ENCODE peak calls at places on chromosomes 6 and 20, in ten cellular contexts. H, X, P, L, R, C, F, Q, S and U are unnamed samples.
A peak's percentile ranks its signal among the peaks of the same experiment; 100 is the strongest.

GRCh38 chr6:56637640-56638039 is 5.0 kb downstream of the DST start:
- DNase-seq in L (no peak), S (peak; percentile 75), Q (peak; percentile 49), R (peak; percentile 18), X (no peak), P (no peak), H (peak; percentile 62), C (no peak), F (peak; percentile 59), U (no peak)

GRCh38 chr6:21597706-21598273 is 4.2 kb downstream of the SOX4 start:
- DNase-seq in H (peak; percentile 42), F (peak; percentile 10), X (no peak), R (no peak), Q (no peak), C (no peak), S (no peak), L (no peak), P (no peak), U (no peak)

GRCh38 chr6:50713977-50714486 is 706 bp downstream of the TFAP2D start:
- DNase-seq in P (no peak), Q (no peak), C (no peak), L (no peak), F (no peak), S (no peak), X (no peak), R (no peak), H (no peak), U (no peak)

GRCh38 chr20:63686492-63687321 is 9.7 kb upstream of the TNFRSF6B start:
- DNase-seq in R (no peak), C (no peak), Q (peak; percentile 57), L (no peak), F (peak; percentile 73), P (peak; percentile 84), H (no peak), S (no peak), X (peak; percentile 89), U (no peak)

GRCh38 chr6:38634518-38634917 is 5.2 kb downstream of the BTBD9 start:
- DNase-seq in L (no peak), S (no peak), C (no peak), F (no peak), R (no peak), H (no peak), P (no peak), X (no peak), Q (no peak), U (no peak)

GRCh38 chr6:130577178-130577919 is 211.5 kb downstream of the TMEM200A start:
- DNase-seq in R (no peak), P (no peak), C (no peak), S (no peak), X (no peak), F (no peak), Q (no peak), L (no peak), H (no peak), U (no peak)

GRCh38 chr20:32448306-32449056 is 90.3 kb downstream of the ASXL1 start:
- DNase-seq in C (no peak), F (no peak), L (no peak), X (no peak), Q (no peak), H (no peak), P (peak; percentile 64), R (no peak), S (no peak), U (no peak)

GRCh38 chr20:44180814-44181213 is 6.2 kb downstream of the JPH2 start:
- DNase-seq in X (peak; percentile 83), L (no peak), R (no peak), C (no peak), H (no peak), F (peak; percentile 4), Q (no peak), S (no peak), P (peak; percentile 92), U (no peak)

GRCh38 chr6:42047790-42048405 is 2.4 kb upstream of the TAF8 start:
- DNase-seq in S (no peak), X (no peak), L (no peak), Q (no peak), C (no peak), F (no peak), R (no peak), P (no peak), H (no peak), U (no peak)

GRCh38 chr6:90139272-90139817 is 157.3 kb downstream of the BACH2 start:
- DNase-seq in Q (no peak), X (no peak), C (no peak), L (no peak), F (no peak), R (no peak), P (no peak), S (no peak), H (no peak), U (no peak)

GRCh38 chr20:15579703-15580102 is 993.5 kb downstream of the KIF16B start:
- DNase-seq in L (no peak), Q (no peak), H (no peak), C (no peak), P (no peak), R (no peak), S (no peak), F (no peak), X (no peak), U (no peak)

GRCh38 chr20:44181611-44182010 is 5.4 kb downstream of the JPH2 start:
- DNase-seq in Q (no peak), C (no peak), F (no peak), P (no peak), X (peak; percentile 31), H (no peak), S (no peak), L (no peak), R (no peak), U (no peak)

GRCh38 chr6:169837529-169838250 is 86.3 kb downstream of the ERMARD start:
- DNase-seq in X (no peak), P (peak; percentile 32), R (no peak), L (no peak), S (no peak), F (no peak), H (no peak), C (no peak), Q (no peak), U (no peak)

GRCh38 chr6:25251426-25251825 is 27.7 kb upstream of the CARMIL1 start:
- DNase-seq in H (no peak), P (no peak), S (no peak), F (no peak), C (no peak), X (no peak), Q (no peak), R (no peak), L (no peak), U (no peak)

GRCh38 chr20:5171074-5171789 is 44.4 kb downstream of the CDS2 start:
- DNase-seq in F (no peak), L (no peak), P (no peak), X (peak; percentile 82), C (no peak), H (no peak), S (no peak), Q (no peak), R (no peak), U (no peak)

GRCh38 chr6:164409309-164410009 is 899.9 kb downstream of the C6orf118 start:
- DNase-seq in C (no peak), H (no peak), Q (no peak), S (no peak), R (no peak), P (no peak), X (no peak), L (no peak), F (no peak), U (no peak)

GRCh38 chr6:166929534-166930189 is 26.7 kb downstream of the RNASET2 start:
- DNase-seq in R (no peak), C (no peak), F (no peak), L (peak; percentile 65), Q (no peak), X (no peak), S (no peak), P (no peak), H (no peak), U (no peak)
- TF ChIP-seq CTCF in R (no peak), C (no peak), F (no peak), L (no peak), Q (no peak), X (no peak), S (no peak), P (no peak), H (no peak), U (no peak)

DNA sequence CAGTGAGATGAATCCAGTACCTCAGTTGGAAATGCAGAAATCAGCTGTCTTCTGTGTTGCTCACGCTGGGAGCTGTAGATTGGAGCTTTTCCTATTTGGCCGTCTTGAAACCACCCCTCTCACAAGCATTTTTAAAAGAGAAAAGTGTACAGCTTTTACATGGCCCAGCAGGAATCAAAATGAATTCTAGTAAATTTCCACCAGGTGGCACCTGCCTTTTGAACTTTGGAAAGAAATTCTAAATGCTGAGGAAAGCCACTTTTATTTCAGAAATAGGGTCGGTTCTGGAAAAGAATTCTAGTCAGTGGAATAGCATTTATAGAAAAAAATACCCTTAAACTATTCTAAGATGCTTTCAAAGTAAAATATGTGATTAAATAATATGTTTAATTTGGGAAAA is 647.8 kb downstream of the CD109 start:
- DNase-seq in H (peak; percentile 1), X (no peak), S (no peak), F (no peak), C (no peak), R (no peak), Q (peak; percentile 4), P (no peak), L (no peak), U (no peak)
- TF ChIP-seq CTCF in H (no peak), X (no peak), S (peak; percentile 25), F (peak; percentile 30), C (no peak), R (peak; percentile 7), Q (peak; percentile 46), P (no peak), L (no peak), U (no peak)

GRCh38 chr6:123875784-123876183 is 72.1 kb downstream of the NKAIN2 start:
- DNase-seq in Q (no peak), C (no peak), F (no peak), S (no peak), P (no peak), L (no peak), H (no peak), R (no peak), X (no peak), U (no peak)

GRCh38 chr6:123879749-123880148 is 76.1 kb downstream of the NKAIN2 start:
- DNase-seq in R (peak; percentile 6), C (no peak), L (no peak), Q (no peak), H (peak; percentile 26), P (no peak), X (no peak), F (no peak), S (no peak), U (no peak)

GRCh38 chr6:123873974-123874373 is 70.3 kb downstream of the NKAIN2 start:
- DNase-seq in R (no peak), P (no peak), H (no peak), S (no peak), C (no peak), X (no peak), L (no peak), Q (no peak), F (no peak), U (no peak)
- TF ChIP-seq CTCF in R (no peak), P (no peak), H (no peak), S (no peak), C (no peak), X (no peak), L (no peak), Q (no peak), F (no peak), U (no peak)

DNA sequence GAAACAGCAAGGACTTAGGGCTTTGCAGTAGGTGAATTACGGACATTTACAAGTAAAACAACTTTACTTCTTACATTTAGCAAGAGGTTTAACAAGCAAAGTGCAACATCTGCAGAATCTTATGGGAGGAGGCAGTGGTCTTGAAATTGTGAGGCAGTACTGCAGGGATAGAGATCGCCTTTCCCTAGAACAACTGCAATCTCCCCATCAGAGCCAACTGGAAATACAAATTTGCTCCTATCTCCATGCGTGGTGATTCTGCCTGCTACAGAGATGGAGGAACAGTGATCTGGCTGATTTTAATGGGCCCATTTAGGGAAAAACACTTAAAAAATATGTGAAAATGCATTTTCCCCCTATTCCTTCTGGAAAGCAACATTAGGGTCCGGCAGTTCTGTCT is 25.9 kb downstream of the GNAS start:
- DNase-seq in P (no peak), L (no peak), S (no peak), X (no peak), F (no peak), H (no peak), R (no peak), C (no peak), Q (no peak), U (no peak)
- TF ChIP-seq CTCF in P (no peak), L (no peak), S (no peak), X (no peak), F (no peak), H (no peak), R (no peak), C (no peak), Q (no peak), U (no peak)